ENCODE peak calls at places on chromosomes 13 and 19, in nine cellular contexts. B is body of pancreas; X is HFF-Myc; Z is stimulated activated naive CD8-positive, alpha-beta T cell treated with anti-CD3 and anti-CD28 coated beads, Interleukin-15, Interleukin-2, amounts not matched to agents 100 U/mL and 50 U/mL, for 24 hours; H is progenitor cell of endocrine pancreas; V is adrenal gland; W is activated T-helper 1 cell treated with anti-CD3 and anti-CD28 coated beads, Interleukin-12 subunit alpha, Interleukin-12 subunit beta, Interleukin-2, Interleukin-4 antibody, amounts not matched to agents 30 ng/mL and 10 ng/mL and 1 ng/mL, durations not matched to agents 14 hours and 24 hours and 36 hours; C is CD4-positive, alpha-beta T cell; T is AG09309. L is an unnamed sample.
A peak's percentile ranks its signal among the peaks of the same experiment; 100 is the strongest.

GRCh38 chr13:45335397-45336024 is 5.5 kb downstream of the TPT1 start:
- DNase-seq in B (no peak), X (no peak), Z (no peak), H (no peak), V (no peak), W (no peak), C (no peak), T (no peak), L (no peak)

GRCh38 chr13:66506031-66506777 is 723.9 kb downstream of the PCDH9 start:
- DNase-seq in B (no peak), X (no peak), Z (no peak), H (no peak), V (no peak), W (no peak), C (no peak), T (no peak), L (no peak)

GRCh38 chr13:35957174-35957867 is 173.9 kb downstream of the DCLK1 start:
- DNase-seq in B (no peak), X (no peak), Z (no peak), H (no peak), V (no peak), W (no peak), C (no peak), T (peak; percentile 60), L (no peak)

GRCh38 chr13:23852351-23852750 is 36.8 kb downstream of the MIPEP start:
- DNase-seq in B (no peak), X (no peak), Z (no peak), H (no peak), V (no peak), W (no peak), C (no peak), T (no peak), L (no peak)

GRCh38 chr19:8261881-8262280 is 46.3 kb downstream of the CD320 start:
- DNase-seq in B (no peak), X (no peak), Z (no peak), H (no peak), V (peak; percentile 11), W (no peak), C (no peak), T (no peak), L (no peak)

GRCh38 chr13:25963681-25964080 is 88.1 kb downstream of the SHISA2 start:
- DNase-seq in B (no peak), X (no peak), Z (no peak), H (no peak), V (no peak), W (no peak), C (no peak), T (no peak), L (peak; percentile 6)

GRCh38 chr19:56083668-56084067 is 37.4 kb downstream of the ZNF787 start:
- DNase-seq in B (no peak), X (no peak), Z (no peak), H (no peak), V (no peak), W (no peak), C (no peak), T (no peak), L (no peak)

GRCh38 chr19:2084993-2085720 is 11.0 kb downstream of the MOB3A start:
- DNase-seq in B (peak; percentile 43), X (no peak), Z (peak; percentile 94), H (no peak), V (peak; percentile 63), W (peak; percentile 96), C (peak; percentile 88), T (no peak), L (peak; percentile 63)

GRCh38 chr13:84962141-84962750 is 837.0 kb downstream of the SLITRK6 start:
- DNase-seq in B (no peak), X (no peak), Z (no peak), H (no peak), V (no peak), W (no peak), C (no peak), T (no peak), L (no peak)